ENCODE peak calls at places on chromosomes 1 and 21, in nine cellular contexts. V is astrocyte of the cerebellum, X is ELR, Y is ureter, C is HuH-7, B is Caco-2, S is germinal center, F is NCI-H1105, D is iPS DF 6.9. L is an unnamed sample.
A peak's percentile ranks its signal among the peaks of the same experiment; 100 is the strongest.

GRCh38 chr1:247084771-247085170 is 6.2 kb upstream of the ZNF670 start:
- DNase-seq in V (no peak), X (no peak), Y (no peak), C (no peak), B (no peak), S (no peak), F (no peak), D (no peak), L (no peak)

GRCh38 chr1:177164380-177165068 is at the start of gene ASTN1:
- DNase-seq in V (no peak), X (no peak), Y (no peak), C (no peak), B (no peak), S (no peak), F (peak; percentile 42), D (no peak), L (peak; percentile 86)

GRCh38 chr1:75937034-75937433 is 4.8 kb upstream of the ASB17 start:
- DNase-seq in V (peak; percentile 32), X (peak; percentile 83), Y (no peak), C (no peak), B (no peak), S (no peak), F (no peak), D (no peak), L (no peak)

GRCh38 chr1:160117709-160118183 is 2.2 kb downstream of the ATP1A2 start:
- DNase-seq in V (peak; percentile 50), X (no peak), Y (peak; percentile 69), C (no peak), B (no peak), S (no peak), F (no peak), D (no peak), L (no peak)

GRCh38 chr1:243496173-243496553 is 240.3 kb downstream of the SDCCAG8 start:
- DNase-seq in V (no peak), X (no peak), Y (peak; percentile 42), C (no peak), B (no peak), S (no peak), F (no peak), D (no peak), L (no peak)

GRCh38 chr1:223776826-223777454 is 64.6 kb downstream of the CAPN2 start:
- DNase-seq in V (no peak), X (no peak), Y (peak; percentile 14), C (no peak), B (no peak), S (no peak), F (no peak), D (no peak), L (no peak)

GRCh38 chr1:178465011-178465410 is 31.8 kb downstream of the CLEC20A start:
- DNase-seq in V (peak; percentile 26), X (peak; percentile 61), Y (no peak), C (no peak), B (no peak), S (no peak), F (no peak), D (no peak), L (no peak)

GRCh38 chr1:48498096-48498791 is 26.2 kb upstream of the SPATA6 start:
- DNase-seq in V (peak; percentile 44), X (peak; percentile 37), Y (peak; percentile 87), C (peak; percentile 59), B (peak; percentile 76), S (peak; percentile 56), F (peak; percentile 80), D (peak; percentile 68), L (peak; percentile 84)

GRCh38 chr21:45607922-45608295 is 35.6 kb upstream of the PCBP3 start:
- DNase-seq in V (no peak), X (no peak), Y (no peak), C (no peak), B (no peak), S (no peak), F (no peak), D (no peak), L (no peak)

GRCh38 chr1:113998361-113998760 is 19.1 kb downstream of the OLFML3 start:
- DNase-seq in V (no peak), X (peak; percentile 15), Y (no peak), C (no peak), B (no peak), S (no peak), F (no peak), D (no peak), L (peak; percentile 10)

GRCh38 chr1:109327285-109327684 is 20.5 kb upstream of the MYBPHL start:
- DNase-seq in V (no peak), X (no peak), Y (no peak), C (no peak), B (no peak), S (no peak), F (no peak), D (no peak), L (no peak)

GRCh38 chr1:11806307-11806936 is 431 bp downstream of the CLCN6 start:
- DNase-seq in V (no peak), X (peak; percentile 39), Y (no peak), C (no peak), B (no peak), S (peak; percentile 90), F (no peak), D (no peak), L (peak; percentile 69)

GRCh38 chr1:225483818-225484656 is 56.2 kb upstream of the LBR start:
- DNase-seq in V (no peak), X (no peak), Y (no peak), C (no peak), B (no peak), S (no peak), F (no peak), D (no peak), L (no peak)

GRCh38 chr1:40001456-40001855 is 39.1 kb upstream of the CAP1 start:
- DNase-seq in V (no peak), X (no peak), Y (no peak), C (no peak), B (no peak), S (no peak), F (no peak), D (no peak), L (no peak)

GRCh38 chr21:32370971-32371766 is 21.6 kb downstream of the URB1 start:
- DNase-seq in V (no peak), X (no peak), Y (no peak), C (no peak), B (no peak), S (no peak), F (no peak), D (no peak), L (no peak)

GRCh38 chr1:74824497-74825107 is 91.7 kb downstream of the TYW3 start:
- DNase-seq in V (no peak), X (no peak), Y (no peak), C (no peak), B (no peak), S (no peak), F (no peak), D (no peak), L (no peak)

GRCh38 chr1:89986020-89986419 is 8.9 kb upstream of the ZNF326 start:
- DNase-seq in V (no peak), X (no peak), Y (no peak), C (no peak), B (no peak), S (no peak), F (peak; percentile 93), D (no peak), L (peak; percentile 92)

GRCh38 chr1:153260980-153261792 is 1.7 kb downstream of the LORICRIN start:
- DNase-seq in V (no peak), X (peak; percentile 2), Y (no peak), C (no peak), B (no peak), S (peak; percentile 12), F (no peak), D (no peak), L (peak; percentile 68)

GRCh38 chr1:229155472-229155871 is 115.4 kb upstream of the RAB4A start:
- DNase-seq in V (no peak), X (no peak), Y (no peak), C (no peak), B (no peak), S (peak; percentile 55), F (no peak), D (no peak), L (no peak)

GRCh38 chr1:118116909-118117308 is 68.1 kb downstream of the SPAG17 start:
- DNase-seq in V (no peak), X (no peak), Y (no peak), C (no peak), B (no peak), S (no peak), F (no peak), D (no peak), L (no peak)

GRCh38 chr1:227316456-227316855 is 1.8 kb downstream of the CDC42BPA start:
- DNase-seq in V (no peak), X (no peak), Y (no peak), C (no peak), B (no peak), S (no peak), F (no peak), D (no peak), L (peak; percentile 45)

GRCh38 chr1:2290171-2290578 is 62.1 kb downstream of the SKI start:
- DNase-seq in V (no peak), X (peak; percentile 54), Y (no peak), C (no peak), B (no peak), S (no peak), F (no peak), D (no peak), L (no peak)

GRCh38 chr1:162889989-162890388 is 29.0 kb upstream of the CCDC190 start:
- DNase-seq in V (no peak), X (no peak), Y (no peak), C (no peak), B (no peak), S (no peak), F (peak; percentile 85), D (no peak), L (peak; percentile 15)

GRCh38 chr1:227490001-227490400 is 73.4 kb upstream of the ZNF678 start:
- DNase-seq in V (no peak), X (no peak), Y (no peak), C (no peak), B (no peak), S (no peak), F (no peak), D (no peak), L (no peak)

GRCh38 chr1:21655748-21656147 is 13.4 kb downstream of the RAP1GAP start:
- DNase-seq in V (no peak), X (peak; percentile 51), Y (no peak), C (peak; percentile 78), B (peak; percentile 33), S (no peak), F (no peak), D (peak; percentile 64), L (no peak)

GRCh38 chr1:89022167-89022959 is at the start of gene GBP3:
- DNase-seq in V (peak; percentile 36), X (peak; percentile 81), Y (no peak), C (no peak), B (no peak), S (peak; percentile 19), F (no peak), D (no peak), L (peak; percentile 32)

GRCh38 chr1:35377553-35377952 is 109.0 kb downstream of the ZMYM4 start:
- DNase-seq in V (no peak), X (peak; percentile 74), Y (no peak), C (no peak), B (no peak), S (no peak), F (no peak), D (no peak), L (no peak)

GRCh38 chr1:202649553-202650392 is 60.5 kb downstream of the SYT2 start:
- DNase-seq in V (no peak), X (no peak), Y (no peak), C (no peak), B (no peak), S (no peak), F (no peak), D (no peak), L (no peak)

GRCh38 chr21:46425566-46425965 is 33.1 kb upstream of the DIP2A start:
- DNase-seq in V (no peak), X (no peak), Y (no peak), C (no peak), B (no peak), S (no peak), F (no peak), D (no peak), L (no peak)

GRCh38 chr1:7177438-7178126 is 392.3 kb downstream of the CAMTA1 start:
- DNase-seq in V (no peak), X (no peak), Y (no peak), C (no peak), B (no peak), S (no peak), F (no peak), D (peak; percentile 22), L (no peak)

GRCh38 chr21:30340714-30341573 is 3.5 kb upstream of the KRTAP27-1 start:
- DNase-seq in V (peak; percentile 50), X (peak; percentile 23), Y (no peak), C (peak; percentile 6), B (peak; percentile 48), S (no peak), F (no peak), D (no peak), L (peak; percentile 81)

L was measured in NCI-H1417.